ENCODE peak calls at places on chromosome 20, in four cellular contexts. G, S, T and X are unnamed samples.

GRCh38 chr20:35007891-35008290 is 52.2 kb downstream of the MYH7B start:
- DNase-seq in G (peak), S (no peak), T (no peak), X (peak)

GRCh38 chr20:15278041-15278440 is 940.6 kb upstream of the FLRT3 start:
- DNase-seq in G (no peak), S (no peak), T (no peak), X (no peak)

GRCh38 chr20:419556-420168 is 11.6 kb downstream of the RBCK1 start:
- DNase-seq in G (no peak), S (no peak), T (no peak), X (no peak)

GRCh38 chr20:46558511-46558959 is 8.1 kb upstream of the OCSTAMP start:
- DNase-seq in G (no peak), S (peak), T (no peak), X (no peak)

GRCh38 chr20:59055302-59055701 is 12.7 kb upstream of the PRELID3B start:
- DNase-seq in G (no peak), S (peak), T (no peak), X (no peak)

GRCh38 chr20:51978081-51978501 is 175.8 kb upstream of the SALL4 start:
- DNase-seq in G (no peak), S (no peak), T (no peak), X (no peak)

GRCh38 chr20:39312107-39312506 is 350.0 kb downstream of the DHX35 start:
- DNase-seq in G (no peak), S (no peak), T (no peak), X (no peak)

GRCh38 chr20:57440678-57441509 is 49.7 kb downstream of the RBM38 start:
- DNase-seq in G (peak), S (peak), T (peak), X (peak)

GRCh38 chr20:5652626-5653573 is 97.3 kb upstream of the SHLD1 start:
- DNase-seq in G (no peak), S (peak), T (no peak), X (no peak)

GRCh38 chr20:17499041-17499440 is 32.1 kb downstream of the BFSP1 start:
- DNase-seq in G (no peak), S (peak), T (no peak), X (no peak)

GRCh38 chr20:63520939-63521601 is 505 bp downstream of the PPDPF start:
- DNase-seq in G (peak), S (peak), T (peak), X (peak)

GRCh38 chr20:51926670-51927305 is 124.5 kb upstream of the SALL4 start:
- DNase-seq in G (no peak), S (peak), T (no peak), X (peak)

GRCh38 chr20:8481636-8482035 is 349.6 kb downstream of the PLCB1 start:
- DNase-seq in G (no peak), S (peak), T (no peak), X (no peak)

GRCh38 chr20:23157741-23158140 is 71.6 kb upstream of the CD93 start:
- DNase-seq in G (no peak), S (no peak), T (no peak), X (peak)

GRCh38 chr20:53950031-53950430 is 120.4 kb downstream of the BCAS1 start:
- DNase-seq in G (no peak), S (peak), T (no peak), X (no peak)

GRCh38 chr20:22559711-22560305 is 24.6 kb downstream of the FOXA2 start:
- DNase-seq in G (no peak), S (no peak), T (no peak), X (no peak)

GRCh38 chr20:63027425-63028389 is 20.9 kb upstream of the BHLHE23 start:
- DNase-seq in G (peak), S (no peak), T (no peak), X (no peak)